ENCODE peak calls at places on chromosomes 11 and 22, in four cellular contexts. H, V, C and S are unnamed samples.

GRCh38 chr22:25970348-25970995 is 198.8 kb upstream of the SEZ6L start:
- DNase-seq in C (no peak), H (no peak), V (peak), S (no peak)

GRCh38 chr11:99325807-99326206 is 305.1 kb downstream of the CNTN5 start:
- DNase-seq in V (no peak), H (peak), C (no peak), S (no peak)

GRCh38 chr11:10654211-10655150 is 39.1 kb downstream of the IRAG1 start:
- DNase-seq in V (peak), C (peak), H (peak), S (no peak)

GRCh38 chr22:21734540-21735197 is 925 bp downstream of the YPEL1 start:
- DNase-seq in V (no peak), C (no peak), H (no peak), S (no peak)

GRCh38 chr11:41319434-41319833 is 140.0 kb downstream of the LRRC4C start:
- DNase-seq in V (no peak), C (no peak), H (no peak), S (no peak)

GRCh38 chr22:37907036-37907954 is 1.2 kb downstream of the MICALL1 start:
- DNase-seq in C (peak), V (no peak), H (peak), S (no peak)

GRCh38 chr11:289706-290620 is 1.0 kb downstream of the PGGHG start:
- DNase-seq in H (no peak), C (no peak), V (no peak), S (peak)

GRCh38 chr11:17839973-17840611 is 105.5 kb downstream of the KCNC1 start:
- DNase-seq in H (no peak), V (no peak), C (no peak), S (no peak)

GRCh38 chr11:117832511-117832910 is 8.0 kb upstream of the FXYD2 start:
- DNase-seq in V (no peak), C (no peak), H (no peak), S (no peak)

GRCh38 chr11:129864811-129865210 is 30.6 kb downstream of the NFRKB start:
- DNase-seq in H (no peak), C (no peak), V (no peak), S (no peak)

GRCh38 chr11:75403983-75404658 is 4.8 kb downstream of the RPS3 start:
- DNase-seq in C (no peak), V (no peak), H (no peak), S (no peak)

GRCh38 chr22:46064966-46065666 is 85.2 kb upstream of the PPARA start:
- DNase-seq in V (no peak), C (no peak), H (peak), S (no peak)

GRCh38 chr22:26713823-26714449 is 56.5 kb downstream of the MIAT start:
- DNase-seq in V (no peak), H (peak), C (peak), S (no peak)

GRCh38 chr22:33975841-33976240 is 55.6 kb upstream of the LARGE1 start:
- DNase-seq in H (no peak), C (no peak), V (no peak), S (no peak)

GRCh38 chr22:30252411-30253204 is 6.0 kb upstream of the LIF start:
- DNase-seq in H (no peak), V (no peak), C (no peak), S (no peak)

GRCh38 chr11:118522571-118523072 is 4.7 kb upstream of the TTC36 start:
- DNase-seq in V (peak), C (peak), H (peak), S (peak)

GRCh38 chr22:41127447-41127846 is 35.1 kb downstream of the EP300 start:
- DNase-seq in C (no peak), V (no peak), H (no peak), S (no peak)

GRCh38 chr22:22953796-22954195 is 66.2 kb downstream of the IGLL5 start:
- DNase-seq in H (no peak), V (no peak), C (no peak), S (no peak)

GRCh38 chr11:614583-615452 is 932 bp downstream of the IRF7 start:
- DNase-seq in H (no peak), C (no peak), V (no peak), S (no peak)

GRCh38 chr11:61414547-61414946 is 15.2 kb downstream of the CPSF7 start:
- DNase-seq in H (no peak), C (no peak), V (no peak), S (no peak)

GRCh38 chr11:36164522-36165250 is 124.5 kb downstream of the COMMD9 start:
- DNase-seq in H (peak), V (peak), C (peak), S (no peak)

GRCh38 chr11:36376315-36376887 is 80.3 kb downstream of the PRR5L start:
- DNase-seq in H (peak), C (peak), V (no peak), S (peak)

DNA sequence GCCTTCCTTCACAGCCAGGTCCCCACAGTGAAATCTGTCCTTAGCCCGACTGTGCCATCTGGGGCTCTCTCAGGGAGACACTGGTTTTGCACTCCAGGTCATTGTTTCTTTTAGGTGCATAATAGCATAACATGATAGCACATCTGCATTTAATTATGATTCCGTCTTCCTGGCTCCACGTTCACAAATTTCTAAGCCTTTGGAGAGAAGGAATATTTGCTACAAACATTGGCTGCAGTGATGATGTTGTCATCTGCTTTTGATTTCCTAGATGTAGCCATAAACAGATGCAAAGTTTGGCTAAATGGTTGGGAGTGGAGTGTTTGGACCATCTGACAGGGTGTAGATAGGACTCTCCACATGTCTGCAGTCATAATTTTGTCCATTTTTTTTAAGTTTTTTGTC is 12.0 kb upstream of the CAT start:
- DNase-seq in H (no peak), V (peak), C (peak), S (no peak)
- TF ChIP-seq CTCF in H (no peak), V (no peak), C (no peak), S (no peak)

DNA sequence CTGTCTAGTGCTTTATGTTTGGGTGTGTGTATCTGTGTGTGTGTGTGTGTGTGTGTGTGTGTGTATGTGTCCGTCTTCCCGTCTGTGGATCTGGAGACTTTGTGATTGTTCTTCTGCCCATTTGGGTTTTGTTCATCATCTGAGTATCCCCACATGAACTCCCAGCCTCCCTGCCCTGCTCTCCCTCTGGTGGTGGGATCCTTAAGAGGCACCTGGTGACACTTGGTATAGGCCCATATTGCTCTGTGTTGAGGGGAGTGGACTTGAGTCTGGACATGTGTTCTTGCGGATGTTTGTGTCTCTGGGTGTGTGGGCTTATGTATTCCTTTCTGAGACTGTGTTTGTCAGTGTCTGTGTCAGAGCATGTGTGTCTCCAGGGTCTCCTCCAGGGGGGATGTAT is 15.3 kb downstream of the RCOR2 start:
- DNase-seq in H (peak), C (no peak), V (no peak), S (no peak)
- TF ChIP-seq CTCF in H (peak), C (peak), V (peak), S (no peak)

GRCh38 chr11:70677232-70677916 is 279.0 kb downstream of the CTTN start:
- DNase-seq in V (no peak), H (no peak), C (no peak), S (no peak)

GRCh38 chr11:70671611-70672010 is 273.3 kb downstream of the CTTN start:
- DNase-seq in V (no peak), H (no peak), C (no peak), S (no peak)

GRCh38 chr11:70675697-70676374 is 277.5 kb downstream of the CTTN start:
- DNase-seq in C (no peak), H (no peak), V (peak), S (no peak)

GRCh38 chr11:70672991-70673670 is 274.8 kb downstream of the CTTN start:
- DNase-seq in V (no peak), C (no peak), H (no peak), S (no peak)

GRCh38 chr11:70674605-70675004 is 276.3 kb downstream of the CTTN start:
- DNase-seq in H (no peak), V (no peak), C (no peak), S (no peak)
- TF ChIP-seq CTCF in H (no peak), V (no peak), C (no peak), S (no peak)

GRCh38 chr11:29844701-29845379 is 172.0 kb downstream of the KCNA4 start:
- DNase-seq in V (no peak), C (no peak), H (no peak), S (no peak)
- TF ChIP-seq CTCF in V (no peak), C (no peak), H (no peak), S (no peak)